ENCODE peak calls at places on chromosomes 11 and 22, in eight cellular contexts. I is substantia nigra; W is activated T-helper 9 cell treated with anti-CD3 and anti-CD28 coated beads, Interleukin-2, amount 50 U/mL, for 16 hours; Q is ascending aorta; T is stimulated activated CD4-positive, alpha-beta T cell treated with anti-CD3 and anti-CD28 coated beads, Interleukin-1b, Interleukin-23, amount 100 ng/mL, for 24 hours; U is HCT116; A is upper lobe of left lung; R is activated naive CD4-positive, alpha-beta T cell. K is an unnamed sample.
A peak's percentile ranks its signal among the peaks of the same experiment; 100 is the strongest.

GRCh38 chr22:45205624-45205925 is 35.1 kb downstream of the KIAA0930 start:
- DNase-seq in U (no peak), T (no peak), Q (no peak), W (no peak), A (no peak), I (no peak), R (no peak), K (no peak)

GRCh38 chr11:57499413-57499982 is 16.0 kb downstream of the SLC43A1 start:
- DNase-seq in I (peak; percentile 67), Q (peak; percentile 97), T (peak; percentile 39), R (no peak), U (peak; percentile 61), A (peak; percentile 99), W (no peak), K (peak; percentile 73)

GRCh38 chr11:78277314-78277994 is 88.7 kb downstream of the USP35 start:
- DNase-seq in Q (no peak), R (no peak), U (no peak), W (no peak), I (no peak), A (no peak), T (no peak), K (no peak)

GRCh38 chr22:23147632-23148387 is 2.5 kb downstream of the RAB36 start:
- DNase-seq in R (no peak), Q (no peak), W (no peak), A (no peak), T (no peak), U (no peak), I (no peak), K (no peak)

GRCh38 chr11:5364214-5364613 is 12.9 kb downstream of the OR51B6 start:
- DNase-seq in R (no peak), A (no peak), I (no peak), Q (no peak), T (no peak), W (no peak), U (no peak), K (no peak)

GRCh38 chr11:73158356-73159051 is 16.4 kb upstream of the FCHSD2 start:
- DNase-seq in Q (no peak), A (no peak), T (no peak), W (no peak), I (no peak), U (no peak), R (no peak), K (no peak)

GRCh38 chr22:37032535-37033460 is 13.3 kb downstream of the MPST start:
- DNase-seq in W (no peak), U (no peak), T (no peak), A (peak; percentile 37), Q (no peak), R (no peak), I (no peak), K (no peak)

GRCh38 chr11:70078095-70078795 is at the start of gene ANO1:
- DNase-seq in A (peak; percentile 84), I (no peak), T (no peak), W (no peak), U (no peak), Q (peak; percentile 69), R (no peak), K (no peak)

GRCh38 chr11:117045196-117045595 is 53.0 kb downstream of the SIK3 start:
- DNase-seq in T (no peak), A (no peak), I (no peak), R (no peak), U (no peak), Q (no peak), W (no peak), K (no peak)

GRCh38 chr11:109765709-109766311 is 327.4 kb upstream of the ZC3H12C start:
- DNase-seq in R (no peak), A (no peak), W (no peak), U (no peak), I (no peak), Q (no peak), T (no peak), K (no peak)